ENCODE peak calls at places on chromosomes 12 and 14, in five cellular contexts. G, S, T, Z and K are unnamed samples.

GRCh38 chr12:103814436-103814835 is 26.6 kb downstream of the NT5DC3 start:
- DNase-seq in G (no peak), Z (no peak), S (no peak), T (no peak), K (no peak)

GRCh38 chr14:50069325-50069724 is 47.0 kb downstream of the VCPKMT start:
- DNase-seq in T (no peak), G (no peak), Z (no peak), S (no peak), K (no peak)

GRCh38 chr12:131415781-131416180 is 295.1 kb upstream of the SFSWAP start:
- DNase-seq in S (peak; percentile 52), G (no peak), T (no peak), Z (peak; percentile 66), K (no peak)

GRCh38 chr12:7486512-7486911 is 17.1 kb downstream of the CD163 start:
- DNase-seq in S (no peak), T (no peak), G (no peak), Z (no peak), K (no peak)

GRCh38 chr12:69007166-69007857 is 74.3 kb upstream of the CPM start:
- DNase-seq in S (peak; percentile 52), Z (no peak), T (peak; percentile 97), G (peak; percentile 27), K (peak; percentile 86)

GRCh38 chr12:128549621-128550020 is 274.1 kb downstream of the SLC15A4 start:
- DNase-seq in Z (no peak), G (no peak), S (no peak), T (no peak), K (no peak)

GRCh38 chr14:34843011-34843554 is 32.1 kb downstream of the BAZ1A start:
- DNase-seq in Z (no peak), T (peak; percentile 86), G (no peak), S (no peak), K (peak; percentile 44)

GRCh38 chr12:48794870-48795269 is 6.0 kb upstream of the ADCY6 start:
- DNase-seq in Z (no peak), S (peak; percentile 56), G (no peak), T (peak; percentile 55), K (peak; percentile 91)

GRCh38 chr12:55629058-55629841 is 7.4 kb upstream of the OR10P1 start:
- DNase-seq in T (no peak), Z (no peak), G (no peak), S (no peak), K (no peak)

GRCh38 chr12:120999191-121000120 is 16.8 kb downstream of the C12orf43 start:
- DNase-seq in S (peak; percentile 91), G (no peak), Z (peak; percentile 81), T (peak; percentile 62), K (no peak)

GRCh38 chr14:21095430-21096205 is 2.8 kb downstream of the ZNF219 start:
- DNase-seq in S (peak; percentile 31), T (peak; percentile 51), G (no peak), Z (no peak), K (no peak)

GRCh38 chr14:41476526-41476925 is 130.2 kb upstream of the LRFN5 start:
- DNase-seq in G (no peak), S (no peak), Z (no peak), T (no peak), K (no peak)

GRCh38 chr12:73547421-73547820 is 990.2 kb upstream of the ATXN7L3B start:
- DNase-seq in Z (no peak), S (no peak), G (no peak), T (no peak), K (no peak)

GRCh38 chr12:115623275-115623674 is 654.2 kb downstream of the MED13L start:
- DNase-seq in S (no peak), G (no peak), Z (no peak), T (no peak), K (no peak)

GRCh38 chr14:104316121-104316722 is 177.8 kb downstream of the KIF26A start:
- DNase-seq in T (no peak), G (no peak), S (no peak), Z (no peak), K (no peak)

GRCh38 chr12:79367016-79367575 is 323.7 kb downstream of the PAWR start:
- DNase-seq in G (no peak), T (no peak), Z (no peak), S (no peak), K (peak; percentile 70)

GRCh38 chr14:94042433-94043091 is 16.4 kb downstream of the OTUB2 start:
- DNase-seq in T (no peak), S (no peak), Z (no peak), G (no peak), K (no peak)

GRCh38 chr12:117587646-117588287 is 226.3 kb upstream of the NOS1 start:
- DNase-seq in Z (peak; percentile 89), T (no peak), G (peak; percentile 47), S (peak; percentile 83), K (peak; percentile 70)

GRCh38 chr14:26444745-26445144 is 153.1 kb downstream of the NOVA1 start:
- DNase-seq in G (peak; percentile 55), S (no peak), T (peak; percentile 9), Z (no peak), K (peak; percentile 40)

GRCh38 chr12:88895634-88896033 is 315.4 kb upstream of the KITLG start:
- DNase-seq in G (no peak), S (no peak), Z (no peak), T (peak; percentile 57), K (no peak)

GRCh38 chr14:89509891-89510290 is 92.9 kb upstream of the FOXN3 start:
- DNase-seq in T (peak; percentile 85), S (no peak), G (no peak), Z (no peak), K (no peak)

GRCh38 chr12:61504396-61505115 is 755.6 kb upstream of the USP15 start:
- DNase-seq in G (no peak), S (peak; percentile 54), Z (no peak), T (no peak), K (no peak)

GRCh38 chr12:64218597-64218996 is 3.5 kb downstream of the KICS2 start:
- DNase-seq in G (no peak), Z (no peak), S (no peak), T (no peak), K (no peak)

GRCh38 chr14:77290705-77291104 is 19.7 kb upstream of the NGB start:
- DNase-seq in T (peak; percentile 75), Z (no peak), G (no peak), S (no peak), K (peak; percentile 14)

DNA sequence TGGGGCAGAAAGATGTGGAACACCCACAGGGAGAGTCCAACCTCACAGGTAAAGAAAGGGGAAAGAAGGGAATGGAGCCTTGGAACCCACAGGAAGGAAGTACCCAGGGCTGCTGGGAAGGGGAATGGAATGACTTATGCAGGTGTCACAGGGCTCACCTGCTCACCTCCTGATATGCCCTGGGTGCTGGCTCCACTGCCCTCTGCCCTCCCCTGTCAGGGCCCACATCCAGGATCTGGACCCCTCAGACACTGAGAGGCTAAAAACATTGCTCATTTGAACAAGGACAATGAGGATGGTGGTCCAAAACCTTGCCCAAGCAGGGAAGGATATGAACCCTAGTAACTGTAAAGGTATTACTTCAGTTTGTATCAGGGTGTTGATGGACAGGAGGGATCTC is 19.3 kb downstream of the ZBTB39 start:
- DNase-seq in G (no peak), S (no peak), T (no peak), Z (peak; percentile 33), K (no peak)
- H2AFZ ChIP-seq in G (peak overlapping the region; percentile 43), S (no peak overlapping the region), T (peak overlapping the region; percentile 66), Z (peak overlapping the region; percentile 81), K (no peak overlapping the region)

DNA sequence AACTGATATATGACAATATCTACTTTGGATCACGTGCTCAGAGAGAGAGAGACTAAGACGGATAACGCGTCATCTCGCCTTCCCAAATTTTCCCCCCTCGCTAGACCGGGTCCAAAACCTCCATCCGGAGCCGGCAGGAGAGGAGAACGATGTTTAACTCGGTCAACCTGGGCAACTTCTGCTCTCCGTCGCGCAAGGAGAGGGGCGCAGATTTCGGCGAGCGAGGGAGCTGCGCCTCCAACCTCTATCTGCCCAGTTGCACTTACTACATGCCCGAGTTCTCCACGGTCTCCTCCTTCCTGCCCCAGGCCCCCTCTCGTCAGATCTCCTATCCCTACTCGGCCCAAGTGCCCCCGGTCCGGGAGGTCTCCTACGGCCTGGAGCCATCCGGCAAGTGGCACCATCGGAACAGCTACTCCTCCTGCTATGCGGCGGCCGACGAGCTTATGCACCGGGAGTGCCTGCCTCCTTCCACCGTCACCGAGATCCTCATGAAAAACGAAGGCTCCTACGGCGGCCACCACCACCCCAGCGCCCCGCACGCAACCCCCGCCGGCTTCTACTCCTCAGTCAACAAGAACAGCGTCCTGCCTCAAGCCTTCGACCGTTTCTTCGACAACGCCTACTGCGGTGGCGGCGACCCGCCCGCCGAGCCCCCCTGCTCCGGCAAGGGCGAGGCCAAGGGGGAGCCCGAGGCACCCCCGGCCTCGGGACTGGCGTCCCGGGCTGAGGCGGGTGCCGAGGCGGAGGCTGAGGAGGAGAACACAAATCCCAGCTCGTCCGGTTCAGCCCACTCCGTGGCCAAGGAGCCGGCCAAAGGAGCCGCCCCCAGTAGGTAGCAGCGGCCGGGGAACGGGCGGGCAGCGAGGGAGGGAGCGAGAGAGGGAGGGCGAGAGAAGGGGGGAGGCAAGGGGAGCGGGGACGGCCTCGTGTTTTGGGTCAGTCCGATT is at the start of gene HOXC11:
- DNase-seq in S (peak; percentile 74), G (no peak), Z (no peak), T (no peak), K (no peak)
- H3K14ac ChIP-seq in S (no peak within 1 kb of the TSS), G (no peak within 1 kb of the TSS), Z (no peak within 1 kb of the TSS), T (no peak within 1 kb of the TSS), K (no peak within 1 kb of the TSS)

DNA sequence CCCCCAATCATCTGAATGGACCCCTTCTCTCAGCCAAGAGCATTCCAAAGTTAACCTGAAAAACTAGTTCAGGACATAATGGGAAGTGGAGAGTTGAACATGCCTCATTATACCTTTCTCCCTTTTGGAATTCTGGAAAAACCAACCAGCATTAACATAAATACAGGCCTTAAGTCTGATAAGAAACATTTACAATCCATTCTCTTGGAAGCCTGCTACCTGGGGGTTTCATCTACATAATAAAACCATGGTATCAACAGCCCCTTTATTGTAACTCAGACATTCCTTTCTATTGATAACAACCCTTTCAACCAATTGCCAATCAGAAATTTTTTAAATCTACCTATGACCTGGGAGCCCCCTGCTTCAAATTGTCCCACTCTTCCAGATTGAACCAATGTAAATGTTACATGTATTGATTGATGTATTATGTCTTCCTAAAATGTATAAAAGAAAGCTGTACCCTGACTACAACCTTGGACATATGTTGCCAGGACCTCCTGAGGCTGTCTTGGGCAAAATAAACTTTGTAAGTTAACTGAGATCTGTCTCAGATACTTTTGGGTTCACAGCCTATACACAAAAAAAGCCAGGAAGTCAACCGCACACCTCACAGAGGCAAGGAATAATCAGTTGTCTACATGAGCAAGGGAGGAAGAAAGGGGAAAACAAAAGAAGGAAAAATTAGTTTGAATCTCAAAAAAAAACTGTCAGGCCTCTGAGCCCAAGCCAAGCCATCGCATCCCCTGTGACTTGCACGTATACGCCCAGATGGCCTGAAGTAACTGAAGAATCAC is 17.6 kb upstream of the SSTR1 start:
- DNase-seq in G (no peak), Z (no peak), T (no peak), S (no peak), K (no peak)
- H2AFZ ChIP-seq in G (no peak overlapping the region), Z (no peak overlapping the region), T (no peak overlapping the region), S (no peak overlapping the region), K (no peak overlapping the region)

DNA sequence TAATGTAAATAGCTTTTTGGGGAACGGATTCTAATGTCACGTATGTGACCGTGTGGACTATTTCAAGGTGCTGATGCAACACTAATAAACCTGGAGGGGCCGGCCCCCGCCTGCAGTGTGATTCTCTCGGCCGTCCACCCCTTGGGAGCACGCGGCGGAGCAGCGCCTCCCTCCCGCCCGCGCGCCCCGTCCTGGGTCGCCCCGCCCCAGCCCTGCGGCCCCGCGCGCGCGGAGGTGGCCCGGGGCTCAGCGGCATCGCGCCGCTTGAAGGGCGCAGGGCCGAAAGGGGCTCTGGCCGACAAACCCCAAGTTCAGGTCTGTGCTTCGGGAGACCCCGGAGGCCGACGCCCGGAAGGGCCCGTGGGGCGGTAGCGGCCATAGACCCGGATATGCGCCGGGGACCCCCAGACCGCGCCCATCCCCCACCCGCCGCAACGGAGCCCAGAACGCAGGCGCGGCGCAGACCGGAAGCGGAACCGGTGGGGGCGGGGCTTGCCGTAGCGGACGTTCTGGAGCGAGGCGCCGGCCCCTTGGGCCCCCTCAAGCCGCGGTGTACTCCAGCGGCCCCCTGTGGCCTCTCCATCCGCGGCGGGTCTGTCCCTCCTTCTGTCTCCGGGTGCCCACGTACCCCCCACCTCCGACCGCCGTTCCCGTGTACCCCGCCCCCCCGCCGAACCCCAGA is at the start of gene TEX22:
- DNase-seq in T (peak; percentile 64), Z (peak; percentile 95), S (peak; percentile 77), G (peak; percentile 39), K (peak; percentile 34)
- H3K14ac ChIP-seq in T (peak within 1 kb of the TSS; percentile 91), Z (no peak within 1 kb of the TSS), S (peak within 1 kb of the TSS; percentile 98), G (peak within 1 kb of the TSS; percentile 75), K (peak within 1 kb of the TSS; percentile 95)